ENCODE peak calls at places on chromosomes 1 and 21, in four cellular contexts. L is activated gamma-delta T cell treated with Interleukin-2 at 50 U/mL for 16 hours, W is heart left ventricle, V is RWPE1. Y is an unnamed sample.

GRCh38 chr21:35203093-35204021 is 154.3 kb upstream of the RUNX1 start:
- DNase-seq in V (no peak), L (no peak), W (no peak), Y (no peak)

GRCh38 chr1:236516929-236517704 is 6.7 kb upstream of the LGALS8 start:
- DNase-seq in V (peak), W (no peak), L (peak), Y (peak)

GRCh38 chr1:243791586-243792267 is 58.3 kb downstream of the AKT3 start:
- DNase-seq in L (no peak), V (no peak), W (no peak), Y (no peak)

GRCh38 chr1:3460653-3461237 is 6.3 kb downstream of the ARHGEF16 start:
- DNase-seq in V (no peak), W (peak), L (no peak), Y (no peak)

GRCh38 chr1:170623171-170623570 is 40.8 kb upstream of the PRRX1 start:
- DNase-seq in L (no peak), W (no peak), V (peak), Y (no peak)

GRCh38 chr1:93779540-93780121 is 98.0 kb upstream of the BCAR3 start:
- DNase-seq in W (no peak), V (peak), L (no peak), Y (no peak)

GRCh38 chr1:25435315-25436103 is 4.8 kb downstream of the MACO1 start:
- DNase-seq in V (no peak), W (no peak), L (no peak), Y (no peak)

GRCh38 chr1:227071898-227072587 is 131.9 kb downstream of the COQ8A start:
- DNase-seq in L (no peak), V (no peak), W (no peak), Y (no peak)

GRCh38 chr1:204390731-204391466 is 20.7 kb downstream of the PPP1R15B start:
- DNase-seq in V (no peak), L (no peak), W (no peak), Y (no peak)

GRCh38 chr1:220701974-220702373 is 11.8 kb downstream of the C1orf115 start:
- DNase-seq in W (no peak), V (no peak), L (no peak), Y (no peak)

GRCh38 chr1:197913495-197914276 is 3.5 kb upstream of the LHX9 start:
- DNase-seq in L (no peak), W (no peak), V (no peak), Y (no peak)

GRCh38 chr1:42423621-42424200 is 32.1 kb downstream of the ZMYND12 start:
- DNase-seq in V (no peak), L (no peak), W (no peak), Y (peak)

GRCh38 chr21:43348801-43349261 is 78.1 kb downstream of the SIK1 start:
- DNase-seq in L (no peak), V (no peak), W (peak), Y (no peak)

GRCh38 chr1:4594286-4594991 is 60.0 kb upstream of the AJAP1 start:
- DNase-seq in V (peak), L (no peak), W (no peak), Y (no peak)

GRCh38 chr21:34177919-34178567 is 104.7 kb downstream of the MRPS6 start:
- DNase-seq in L (no peak), V (no peak), W (no peak), Y (no peak)

GRCh38 chr1:207883660-207884245 is 27.2 kb downstream of the CD34 start:
- DNase-seq in W (no peak), L (no peak), V (no peak), Y (no peak)

GRCh38 chr1:116711061-116711582 is 43.1 kb upstream of the CD2 start:
- DNase-seq in L (no peak), W (no peak), V (peak), Y (no peak)

GRCh38 chr1:75100481-75101092 is 33.6 kb upstream of the LHX8 start:
- DNase-seq in W (no peak), L (no peak), V (no peak), Y (no peak)

GRCh38 chr1:183697814-183698590 is 44.9 kb upstream of the APOBEC4 start:
- DNase-seq in V (no peak), W (no peak), L (no peak), Y (no peak)